ENCODE peak calls at places on chromosomes 12 and 14, in six cellular contexts. L is mesothelial cell of epicardium, T is MCF 10A, Y is psoas muscle, N is A549, V is dorsolateral prefrontal cortex. F is an unnamed sample.

GRCh38 chr12:51920046-51920445 is 12.7 kb downstream of the ACVRL1 start:
- DNase-seq in V (no peak), L (no peak), T (no peak), Y (no peak), N (no peak), F (no peak)

GRCh38 chr12:15200703-15201102 is 20.5 kb downstream of the RERG start:
- DNase-seq in V (no peak), Y (no peak), T (no peak), L (no peak), N (no peak), F (no peak)

GRCh38 chr12:89160716-89161123 is 191.6 kb downstream of the DUSP6 start:
- DNase-seq in Y (peak; percentile 49), V (no peak), L (no peak), N (no peak), T (peak; percentile 90), F (peak; percentile 94)

GRCh38 chr12:131721548-131721947 is 10.7 kb downstream of the SFSWAP start:
- DNase-seq in Y (no peak), L (no peak), N (no peak), V (no peak), T (no peak), F (no peak)

GRCh38 chr12:24573621-24574020 is 375.3 kb downstream of the BCAT1 start:
- DNase-seq in L (no peak), N (no peak), T (no peak), Y (no peak), V (no peak), F (no peak)

GRCh38 chr14:102125546-102125945 is 14.2 kb upstream of the WDR20 start:
- DNase-seq in N (peak; percentile 18), L (no peak), Y (no peak), T (peak; percentile 38), V (no peak), F (no peak)

GRCh38 chr14:70782361-70782760 is 27.0 kb downstream of the MAP3K9 start:
- DNase-seq in L (no peak), V (no peak), Y (no peak), N (no peak), T (peak; percentile 79), F (no peak)

GRCh38 chr14:94571395-94571794 is 9.8 kb upstream of the SERPINA5 start:
- DNase-seq in N (no peak), Y (no peak), T (no peak), L (no peak), V (no peak), F (no peak)

GRCh38 chr14:93973607-93974006 is 2.8 kb downstream of the ASB2 start:
- DNase-seq in L (no peak), N (no peak), V (no peak), T (no peak), Y (peak; percentile 72), F (no peak)

GRCh38 chr14:20568393-20568792 is 7.5 kb upstream of the RNASE9 start:
- DNase-seq in Y (no peak), N (no peak), V (no peak), L (no peak), T (no peak), F (no peak)

GRCh38 chr14:102949801-102950451 is 27.5 kb downstream of the AMN start:
- DNase-seq in N (no peak), L (no peak), T (no peak), Y (no peak), V (peak; percentile 90), F (no peak)

GRCh38 chr14:60515244-60515695 is 6.3 kb downstream of the SIX6 start:
- DNase-seq in L (no peak), Y (no peak), V (no peak), N (no peak), T (no peak), F (no peak)

GRCh38 chr12:54608156-54608555 is 19.7 kb upstream of the PPP1R1A start:
- DNase-seq in Y (no peak), N (no peak), V (no peak), L (no peak), T (no peak), F (no peak)

GRCh38 chr14:36021030-36021422 is 155.5 kb downstream of the PTCSC3 start:
- DNase-seq in L (no peak), V (no peak), T (no peak), N (no peak), Y (no peak), F (no peak)

GRCh38 chr14:96104469-96105057 is 65.4 kb downstream of the C14orf132 start:
- DNase-seq in L (no peak), N (peak; percentile 75), Y (peak; percentile 88), T (peak; percentile 97), V (no peak), F (no peak)

GRCh38 chr14:22471545-22472121 is 117.4 kb downstream of the DAD1 start:
- DNase-seq in Y (no peak), N (peak; percentile 32), L (no peak), V (peak; percentile 46), T (peak; percentile 69), F (no peak)

GRCh38 chr12:51118706-51119105 is 35.3 kb upstream of the CSRNP2 start:
- DNase-seq in N (no peak), L (no peak), V (no peak), Y (no peak), T (peak; percentile 87), F (no peak)

GRCh38 chr12:9064201-9064814 is 51.4 kb downstream of the A2M start:
- DNase-seq in N (peak; percentile 57), V (peak; percentile 75), Y (peak; percentile 60), L (peak; percentile 52), T (peak; percentile 71), F (peak; percentile 56)

GRCh38 chr14:98909251-98909944 is 362.6 kb downstream of the BCL11B start:
- DNase-seq in T (peak; percentile 87), V (no peak), L (no peak), N (peak; percentile 72), Y (no peak), F (no peak)

GRCh38 chr12:49553512-49554088 is 14.3 kb downstream of the MCRS1 start:
- DNase-seq in L (no peak), Y (no peak), V (no peak), N (peak; percentile 71), T (peak; percentile 65), F (no peak)

GRCh38 chr14:93984987-93985410 is 8.6 kb upstream of the ASB2 start:
- DNase-seq in N (peak; percentile 76), T (peak; percentile 43), V (peak; percentile 68), Y (peak; percentile 72), L (no peak), F (no peak)

DNA sequence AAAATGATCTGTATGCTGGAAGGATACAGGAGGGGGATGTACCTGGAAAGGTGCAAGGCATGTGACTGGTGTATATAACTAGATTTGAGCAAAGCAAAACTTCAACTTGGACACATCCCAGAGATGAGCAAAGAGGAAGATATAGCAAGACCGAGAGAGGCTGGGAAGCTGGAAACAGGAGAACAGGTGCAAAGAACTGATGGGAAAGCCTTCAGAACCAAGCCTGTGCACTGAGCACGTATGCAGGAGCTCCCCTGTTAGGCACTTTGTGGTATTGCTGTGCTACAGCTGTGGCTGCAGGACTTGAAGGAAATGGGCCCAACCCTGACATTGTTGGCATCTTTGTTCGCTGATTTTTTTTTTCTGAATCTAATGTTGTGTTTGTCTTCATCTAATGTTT is 120.7 kb upstream of the PWP1 start:
- DNase-seq in N (no peak), T (peak; percentile 43), Y (no peak), V (no peak), L (no peak), F (no peak)
- TF ChIP-seq CTCF in N (peak; percentile 32), T (peak; percentile 38), Y (no peak), V (no peak), L (no peak), F (no peak)

GRCh38 chr14:38016497-38016896 is 191.2 kb upstream of the SSTR1 start:
- DNase-seq in V (no peak), T (no peak), L (no peak), N (no peak), Y (no peak), F (no peak)
- TF ChIP-seq CTCF in V (no peak), T (no peak), L (no peak), N (no peak), Y (no peak), F (no peak)

DNA sequence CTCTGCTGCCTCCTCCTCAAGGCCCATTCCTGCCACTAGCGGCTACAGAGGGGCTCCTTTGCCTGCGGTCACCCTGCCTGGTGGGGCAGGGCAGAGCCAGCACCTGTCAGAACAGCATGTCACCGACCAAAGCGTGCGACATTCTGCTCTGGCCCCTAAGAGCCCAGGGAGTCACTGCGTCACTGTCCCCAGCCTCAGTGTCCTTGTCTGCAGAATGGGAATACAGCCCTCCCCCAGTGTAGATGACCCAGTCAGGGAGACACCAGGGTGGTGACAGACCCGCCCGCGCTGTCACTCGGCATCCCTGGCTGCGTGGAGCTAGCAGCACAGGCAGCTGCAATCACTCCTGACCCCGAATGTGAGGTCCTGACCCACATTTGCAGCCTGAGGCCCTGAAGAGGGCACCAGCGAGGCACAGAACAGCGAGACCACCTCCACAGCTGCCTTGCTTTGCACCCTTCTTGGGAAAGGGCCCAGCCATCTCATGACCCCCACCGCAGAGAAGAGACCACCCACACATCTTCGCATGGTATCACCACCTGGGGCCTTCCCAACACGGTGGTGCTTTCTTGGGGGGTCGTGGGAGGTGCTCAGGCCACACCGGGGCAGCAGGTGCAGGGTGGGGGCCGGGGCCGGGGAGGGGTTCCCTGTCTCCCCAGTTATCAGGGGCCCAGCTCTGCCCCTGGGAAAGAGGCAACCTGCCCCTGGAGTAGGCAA is 2.5 kb downstream of the AHNAK2 start:
- DNase-seq in L (no peak), T (no peak), V (no peak), N (no peak), Y (no peak), F (peak; percentile 37)
- TF ChIP-seq CTCF in L (no peak), T (no peak), V (no peak), N (no peak), Y (no peak), F (no peak)

GRCh38 chr12:116538076-116538591 is 21.0 kb upstream of the MAP1LC3B2 start:
- DNase-seq in T (no peak), L (no peak), V (no peak), Y (no peak), N (no peak), F (no peak)

GRCh38 chr12:116535241-116535640 is 23.9 kb upstream of the MAP1LC3B2 start:
- DNase-seq in V (no peak), T (no peak), L (no peak), Y (no peak), N (no peak), F (no peak)

GRCh38 chr12:116539361-116539771 is 19.8 kb upstream of the MAP1LC3B2 start:
- DNase-seq in L (no peak), V (no peak), N (no peak), Y (no peak), T (peak; percentile 40), F (no peak)

GRCh38 chr12:116538682-116539264 is 20.4 kb upstream of the MAP1LC3B2 start:
- DNase-seq in Y (no peak), T (no peak), N (no peak), V (no peak), L (no peak), F (no peak)

GRCh38 chr12:116537149-116537904 is 21.9 kb upstream of the MAP1LC3B2 start:
- DNase-seq in Y (no peak), L (no peak), N (no peak), T (no peak), V (no peak), F (no peak)
- TF ChIP-seq CTCF in Y (no peak), L (no peak), N (no peak), T (no peak), V (no peak), F (no peak)